ENCODE peak calls at places on chromosome 12, in eight cellular contexts. S, R, O, W, K, U, J and Z are unnamed samples.

GRCh38 chr12:120761581-120761980 is 36.0 kb downstream of the ACADS start:
- DNase-seq in U (no peak), J (peak; percentile 84), O (peak; percentile 75), R (peak; percentile 52), K (no peak), W (peak; percentile 53), S (no peak), Z (peak; percentile 95)

GRCh38 chr12:103495158-103495782 is 498 bp downstream of the C12orf42 start:
- DNase-seq in U (no peak), S (no peak), W (no peak), O (peak; percentile 25), J (no peak), R (peak; percentile 63), K (peak; percentile 83), Z (peak; percentile 67)

GRCh38 chr12:76199808-76200207 is 115.3 kb upstream of the NAP1L1 start:
- DNase-seq in J (peak; percentile 75), O (peak; percentile 65), K (no peak), S (peak; percentile 30), R (no peak), W (no peak), U (no peak), Z (no peak)

GRCh38 chr12:92553389-92553788 is 149.4 kb upstream of the PLEKHG7 start:
- DNase-seq in J (peak; percentile 47), U (no peak), W (peak; percentile 46), S (no peak), K (no peak), O (peak; percentile 23), R (no peak), Z (no peak)

GRCh38 chr12:27899151-27899661 is 73.3 kb downstream of the PTHLH start:
- DNase-seq in S (peak; percentile 97), R (no peak), W (peak; percentile 37), O (peak; percentile 78), U (no peak), K (no peak), J (peak; percentile 97), Z (peak; percentile 74)

GRCh38 chr12:121917950-121918678 is at the start of gene CFAP251:
- DNase-seq in W (no peak), O (peak; percentile 96), U (peak; percentile 95), R (peak; percentile 94), J (peak; percentile 78), S (peak; percentile 72), K (peak; percentile 99), Z (peak; percentile 99)

GRCh38 chr12:96223411-96224218 is 29.4 kb downstream of the ELK3 start:
- DNase-seq in O (peak; percentile 66), W (no peak), J (no peak), K (no peak), U (no peak), R (no peak), S (no peak), Z (no peak)

GRCh38 chr12:130859128-130859527 is 12.7 kb upstream of the RAN start:
- DNase-seq in O (no peak), R (no peak), U (peak; percentile 23), J (no peak), K (no peak), S (no peak), W (no peak), Z (no peak)

GRCh38 chr12:129372876-129373275 is 519.6 kb downstream of the GLT1D1 start:
- DNase-seq in O (no peak), S (no peak), K (no peak), U (no peak), J (no peak), R (no peak), W (no peak), Z (no peak)